ENCODE peak calls at places on chromosomes 1 and 21, in five cellular contexts. U is pancreas; T is transverse colon; N is CD4-positive, alpha-beta T cell; D is fibroblast of pulmonary artery. Z is an unnamed sample.
A peak's percentile ranks its signal among the peaks of the same experiment; 100 is the strongest.

GRCh38 chr1:237154173-237154572 is 112.2 kb downstream of the RYR2 start:
- DNase-seq in D (peak; percentile 60), T (no peak), U (no peak), N (no peak), Z (no peak)

GRCh38 chr1:151477066-151477465 is 17.8 kb upstream of the POGZ start:
- DNase-seq in U (no peak), T (no peak), N (no peak), D (no peak), Z (no peak)

GRCh38 chr21:33849839-33850238 is 65.8 kb downstream of the ATP5PO start:
- DNase-seq in U (no peak), T (no peak), N (no peak), D (no peak), Z (peak; percentile 55)

GRCh38 chr1:207965602-207966387 is 54.9 kb upstream of the CD34 start:
- DNase-seq in U (no peak), N (no peak), T (no peak), D (no peak), Z (peak; percentile 32)

GRCh38 chr21:34793471-34793870 is 124.7 kb downstream of the CLIC6 start:
- DNase-seq in U (no peak), T (no peak), D (no peak), N (no peak), Z (no peak)

GRCh38 chr1:79128726-79129125 is 122.2 kb upstream of the ADGRL4 start:
- DNase-seq in N (no peak), T (no peak), U (no peak), D (peak; percentile 69), Z (peak; percentile 80)

GRCh38 chr1:172726740-172727139 is 67.8 kb downstream of the FASLG start:
- DNase-seq in T (no peak), U (no peak), N (no peak), D (no peak), Z (no peak)

GRCh38 chr1:197798492-197798891 is 23.2 kb upstream of the DENND1B start:
- DNase-seq in N (no peak), U (no peak), D (no peak), T (no peak), Z (no peak)

GRCh38 chr1:183554577-183554976 is 35.7 kb downstream of the NCF2 start:
- DNase-seq in D (no peak), T (no peak), N (no peak), U (no peak), Z (no peak)

GRCh38 chr1:36203554-36204346 is 20.5 kb upstream of the THRAP3 start:
- DNase-seq in N (no peak), D (peak; percentile 77), T (peak; percentile 21), U (peak; percentile 54), Z (peak; percentile 55)

GRCh38 chr1:18929686-18930085 is 26.8 kb downstream of the IFFO2 start:
- DNase-seq in U (no peak), T (no peak), D (peak; percentile 72), N (no peak), Z (peak; percentile 81)

GRCh38 chr1:160251687-160252526 is 10.4 kb downstream of the DCAF8 start:
- DNase-seq in T (peak; percentile 67), D (peak; percentile 85), U (peak; percentile 70), N (peak; percentile 33), Z (peak; percentile 81)

GRCh38 chr1:176976236-176976635 is 188.3 kb downstream of the ASTN1 start:
- DNase-seq in U (no peak), T (no peak), D (no peak), N (no peak), Z (no peak)

GRCh38 chr1:67847466-67847865 is 14.2 kb upstream of the GNG12 start:
- DNase-seq in N (no peak), T (no peak), U (no peak), D (peak; percentile 72), Z (no peak)

GRCh38 chr1:173048629-173049326 is 2.0 kb downstream of the TNFSF18 start:
- DNase-seq in D (peak; percentile 24), N (no peak), T (no peak), U (no peak), Z (peak; percentile 36)

GRCh38 chr1:47593001-47593568 is 155.2 kb downstream of the FOXD2 start:
- DNase-seq in D (no peak), N (no peak), U (no peak), T (no peak), Z (no peak)

GRCh38 chr1:242219298-242219901 is 220.5 kb upstream of the MAP1LC3C start:
- DNase-seq in N (no peak), T (no peak), D (no peak), U (no peak), Z (no peak)

GRCh38 chr1:93015590-93015989 is 54.3 kb upstream of the DIPK1A start:
- DNase-seq in D (peak; percentile 43), N (no peak), U (no peak), T (no peak), Z (peak; percentile 61)

GRCh38 chr1:14095001-14095400 is 395.0 kb downstream of the PRDM2 start:
- DNase-seq in U (no peak), N (no peak), T (no peak), D (peak; percentile 1), Z (peak; percentile 16)

GRCh38 chr1:193183019-193183643 is 3.3 kb downstream of the B3GALT2 start:
- DNase-seq in N (no peak), U (no peak), T (no peak), D (peak; percentile 78), Z (peak; percentile 61)

GRCh38 chr1:65997693-65998092 is 205.0 kb downstream of the PDE4B start:
- DNase-seq in U (no peak), N (no peak), T (no peak), D (no peak), Z (no peak)

DNA sequence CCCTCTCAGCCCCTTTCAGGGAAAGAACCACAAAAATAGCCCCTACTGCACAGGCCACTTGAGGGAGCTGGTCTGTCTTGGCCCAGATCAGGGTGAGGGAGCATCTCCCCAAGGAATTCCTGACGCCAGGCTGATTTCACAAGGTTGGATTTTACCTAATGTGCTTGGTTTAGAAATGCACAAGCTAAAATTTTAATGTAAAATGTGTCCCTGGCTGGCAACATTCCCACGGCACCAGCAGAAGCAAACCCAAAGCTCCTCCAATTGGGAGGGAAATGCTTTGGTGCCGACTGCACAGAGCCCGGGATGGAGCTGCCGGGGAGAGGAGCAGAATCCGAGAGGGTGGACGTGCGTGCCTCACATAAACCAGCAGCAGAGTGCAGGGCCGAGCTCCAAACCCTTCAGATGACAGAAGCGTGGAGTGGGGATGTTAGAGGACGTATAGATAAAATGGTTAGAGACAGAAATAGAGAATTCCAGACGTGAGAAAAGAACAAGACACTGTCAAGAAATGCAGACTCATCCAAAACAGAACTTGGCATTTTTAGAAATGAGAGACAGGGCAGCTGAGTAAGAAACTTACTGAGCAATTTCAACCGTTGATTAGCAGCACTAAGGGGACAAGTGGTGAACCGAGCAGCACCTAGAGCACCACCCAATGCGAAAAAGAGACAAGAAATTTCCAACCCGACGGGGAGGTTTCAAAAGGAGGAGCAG is 41.6 kb upstream of the TMEM52 start:
- DNase-seq in N (no peak), D (peak; percentile 73), U (no peak), T (no peak), Z (peak; percentile 31)
- TF ChIP-seq CTCF in N (no peak), D (no peak), U (no peak), T (no peak), Z (no peak)

GRCh38 chr1:209355415-209355814 is 228.1 kb upstream of the CAMK1G start:
- DNase-seq in U (no peak), D (no peak), T (no peak), N (no peak), Z (no peak)

GRCh38 chr1:209353097-209353496 is 230.4 kb upstream of the CAMK1G start:
- DNase-seq in N (no peak), D (no peak), T (no peak), U (no peak), Z (no peak)

GRCh38 chr1:209354840-209355165 is 228.7 kb upstream of the CAMK1G start:
- DNase-seq in T (no peak), N (no peak), D (no peak), U (no peak), Z (no peak)

GRCh38 chr1:209356909-209357498 is 226.5 kb upstream of the CAMK1G start:
- DNase-seq in D (no peak), U (no peak), N (no peak), T (no peak), Z (no peak)

GRCh38 chr1:209354111-209354839 is 229.2 kb upstream of the CAMK1G start:
- DNase-seq in T (peak; percentile 71), U (peak; percentile 74), N (peak; percentile 2), D (peak; percentile 95), Z (peak; percentile 91)
- TF ChIP-seq CTCF in T (peak; percentile 50), U (peak; percentile 84), N (peak; percentile 63), D (no peak), Z (peak; percentile 98)

DNA sequence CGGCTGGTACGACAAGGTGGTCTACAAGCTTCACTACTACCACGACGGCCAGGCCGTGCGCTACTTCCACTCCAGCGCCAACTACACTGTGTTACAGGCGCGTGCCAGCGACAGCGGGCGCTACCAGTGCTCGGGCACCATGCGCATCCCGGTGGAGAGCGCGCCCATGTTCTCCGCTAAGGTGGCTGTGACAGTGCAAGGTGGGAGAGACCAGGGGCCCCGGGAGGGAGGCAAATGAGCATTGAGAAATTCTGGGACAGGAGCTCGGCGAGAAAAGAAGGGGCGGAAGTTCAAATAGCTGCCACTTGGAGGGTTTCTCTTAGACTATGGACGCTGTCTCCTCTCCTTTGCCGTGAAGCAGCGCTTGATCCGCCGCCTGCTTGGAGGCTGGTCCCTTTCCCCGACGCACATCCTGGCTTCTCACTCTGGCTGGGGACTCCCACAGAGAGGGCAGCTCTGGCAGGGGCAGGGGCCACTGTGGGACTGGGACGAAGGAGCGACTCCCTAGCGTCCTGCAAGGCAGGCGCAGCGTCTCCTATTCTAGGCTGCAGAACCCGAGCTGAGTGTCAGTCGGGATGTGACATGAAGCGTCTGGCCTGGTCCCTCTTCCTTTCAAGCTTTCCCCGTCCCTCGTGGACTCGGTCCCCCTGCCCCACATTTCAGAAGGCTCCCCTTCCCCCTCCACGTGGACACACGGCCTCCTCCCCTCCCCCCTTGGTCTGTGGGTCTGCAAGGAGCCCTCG is 4.7 kb downstream of the FCRLB start:
- DNase-seq in D (peak; percentile 54), U (peak; percentile 57), N (peak; percentile 10), T (peak; percentile 40), Z (peak; percentile 49)
- TF ChIP-seq CTCF in D (peak; percentile 39), U (no peak), N (no peak), T (peak; percentile 23), Z (peak; percentile 59)

GRCh38 chr1:27097484-27097917 is 57.4 kb downstream of the SLC9A1 start:
- DNase-seq in D (peak; percentile 84), T (peak; percentile 84), N (peak; percentile 64), U (peak; percentile 63), Z (peak; percentile 75)
- TF ChIP-seq CTCF in D (peak; percentile 96), T (peak; percentile 97), N (peak; percentile 95), U (peak; percentile 92), Z (peak; percentile 96)

GRCh38 chr1:106534612-106535011 is 521.9 kb upstream of the PRMT6 start:
- DNase-seq in N (no peak), T (no peak), U (no peak), D (no peak), Z (no peak)
- TF ChIP-seq CTCF in N (no peak), T (no peak), U (no peak), D (peak; percentile 1), Z (no peak)

GRCh38 chr1:166789286-166789685 is 50.0 kb upstream of the POGK start:
- DNase-seq in T (no peak), U (no peak), N (no peak), D (no peak), Z (no peak)

GRCh38 chr1:166785987-166786386 is 53.3 kb upstream of the POGK start:
- DNase-seq in N (no peak), D (no peak), T (no peak), U (no peak), Z (no peak)
- TF ChIP-seq CTCF in N (no peak), D (no peak), T (no peak), U (no peak), Z (no peak)